ENCODE peak calls at places on chromosome 15, in ten cellular contexts. F is stomach, D is tibial nerve, M is breast epithelium, B is spleen, H is Peyer's patch, A is A549, G is GM12878, R is lower leg skin, O is right lobe of liver. K is an unnamed sample.

GRCh38 chr15:42035362-42035761 is 14.5 kb upstream of the PLA2G4E start:
- DNase-seq in G (peak), R (peak), M (no peak), A (no peak), O (no peak), D (no peak), H (no peak), B (no peak), F (no peak), K (no peak)

GRCh38 chr15:49675051-49675450 is 54.2 kb downstream of the DTWD1 start:
- DNase-seq in F (no peak), G (no peak), H (no peak), M (no peak), D (no peak), A (peak), O (no peak), R (no peak), B (no peak), K (no peak)

GRCh38 chr15:69615756-69616155 is 163.1 kb downstream of the RPLP1 start:
- DNase-seq in H (no peak), O (no peak), D (no peak), B (no peak), F (peak), A (no peak), R (peak), G (no peak), M (no peak), K (no peak)

GRCh38 chr15:89876736-89877135 is 17.1 kb downstream of the AP3S2 start:
- DNase-seq in O (no peak), G (no peak), F (no peak), M (no peak), H (no peak), A (no peak), B (no peak), D (no peak), R (no peak), K (no peak)

GRCh38 chr15:66780172-66780972 is 78.3 kb downstream of the SMAD6 start:
- DNase-seq in B (no peak), G (no peak), O (no peak), D (no peak), H (peak), M (no peak), F (no peak), R (no peak), A (peak), K (no peak)

GRCh38 chr15:28096720-28097431 is 2.2 kb downstream of the OCA2 start:
- DNase-seq in G (no peak), O (no peak), B (peak), F (no peak), H (no peak), M (peak), D (no peak), A (no peak), R (peak), K (no peak)

GRCh38 chr15:72932461-72932860 is 119.8 kb upstream of the NEO1 start:
- DNase-seq in D (no peak), O (no peak), A (no peak), F (no peak), B (no peak), R (no peak), H (no peak), M (no peak), G (no peak), K (no peak)

GRCh38 chr15:38312190-38312589 is 59.6 kb downstream of the SPRED1 start:
- DNase-seq in O (no peak), D (no peak), B (no peak), F (no peak), M (no peak), A (no peak), R (no peak), H (no peak), G (no peak), K (no peak)

GRCh38 chr15:69616558-69616957 is 163.9 kb downstream of the RPLP1 start:
- DNase-seq in R (no peak), M (no peak), D (no peak), A (no peak), F (no peak), G (no peak), O (no peak), H (no peak), B (no peak), K (no peak)

GRCh38 chr15:53072077-53072476 is 281.9 kb upstream of the ONECUT1 start:
- DNase-seq in F (peak), R (peak), O (peak), D (no peak), B (no peak), H (peak), A (peak), M (peak), G (no peak), K (no peak)

GRCh38 chr15:91855684-91856553 is 2.4 kb downstream of the SLCO3A1 start:
- DNase-seq in R (no peak), D (no peak), G (peak), F (peak), A (peak), M (peak), O (no peak), H (no peak), B (no peak), K (no peak)

GRCh38 chr15:35038655-35039534 is 46.2 kb downstream of the NANOGP8 start:
- DNase-seq in R (no peak), B (no peak), O (no peak), M (no peak), F (no peak), G (no peak), H (no peak), A (no peak), D (no peak), K (no peak)

GRCh38 chr15:42608110-42608531 is 32.7 kb downstream of the STARD9 start:
- DNase-seq in A (no peak), H (peak), G (peak), R (no peak), F (no peak), D (no peak), M (no peak), B (peak), O (no peak), K (no peak)

GRCh38 chr15:93089855-93090305 is 869 bp upstream of the RGMA start:
- DNase-seq in B (no peak), D (peak), A (no peak), R (no peak), F (no peak), G (no peak), M (no peak), O (no peak), H (no peak), K (peak)
- TF ChIP-seq POLR2A in B (no peak), D (no peak), A (no peak), R (no peak), F (no peak), G (no peak), M (no peak), O (no peak), H (no peak), K (no peak)

DNA sequence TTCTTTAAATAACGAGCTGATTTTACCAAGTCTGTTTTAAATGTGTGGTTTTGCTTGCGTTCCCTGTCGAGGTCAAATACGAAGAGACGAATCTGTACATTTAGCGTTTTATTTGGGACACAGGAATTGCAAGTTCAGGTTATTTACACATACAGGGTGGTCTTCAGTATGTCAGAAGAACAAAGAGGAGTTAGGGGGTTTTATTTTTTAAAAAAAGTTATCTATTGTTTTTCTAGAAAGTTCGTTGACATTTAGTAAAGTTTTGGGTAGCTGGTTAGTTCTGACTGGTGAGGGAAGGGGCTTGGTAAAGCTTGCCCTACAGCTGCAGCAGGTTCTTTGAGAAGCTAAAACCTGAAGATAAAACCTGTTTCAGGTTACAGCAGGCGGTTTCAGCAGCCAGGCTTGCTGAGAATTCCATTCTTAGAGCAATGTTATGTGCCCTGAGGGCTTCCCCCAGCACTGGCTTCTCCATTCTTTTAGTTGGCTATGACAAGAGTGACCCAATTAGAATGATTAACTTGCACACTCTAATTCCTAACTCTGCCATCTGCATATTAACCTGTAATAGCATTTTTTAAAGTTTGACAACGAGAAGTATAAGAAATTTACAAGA is 810 bp upstream of the ZNF280D start:
- DNase-seq in G (no peak), F (no peak), M (no peak), R (no peak), H (no peak), B (no peak), O (no peak), A (no peak), D (no peak), K (peak)
- H3K4me3 ChIP-seq in G (peak), F (peak), M (peak), R (no peak), H (no peak), B (peak), O (peak), A (peak), D (peak), K (peak)

GRCh38 chr15:99059010-99059981 is 45.6 kb upstream of the SYNM start:
- DNase-seq in O (peak), F (peak), G (no peak), M (peak), R (peak), A (peak), B (peak), H (peak), D (peak), K (peak)
- TF ChIP-seq POLR2A in O (no peak), F (no peak), G (no peak), M (no peak), R (no peak), A (peak), B (no peak), H (no peak), D (no peak), K (no peak)

GRCh38 chr15:81265944-81266775 is 57.8 kb downstream of the STARD5 start:
- DNase-seq in F (peak), A (peak), B (peak), G (no peak), M (peak), H (peak), R (peak), D (peak), O (peak), K (peak)
- H3K4me3 ChIP-seq in F (peak), A (no peak), B (peak), G (no peak), M (peak), H (no peak), R (no peak), D (no peak), O (peak), K (no peak)

GRCh38 chr15:77858677-77859490 is 218.6 kb downstream of the TBC1D2B start:
- DNase-seq in R (peak), H (no peak), D (no peak), O (peak), B (peak), G (no peak), M (no peak), A (no peak), F (no peak), K (no peak)
- TF ChIP-seq POLR2A in R (no peak), H (no peak), D (no peak), O (no peak), B (no peak), G (no peak), M (no peak), A (no peak), F (no peak), K (no peak)

DNA sequence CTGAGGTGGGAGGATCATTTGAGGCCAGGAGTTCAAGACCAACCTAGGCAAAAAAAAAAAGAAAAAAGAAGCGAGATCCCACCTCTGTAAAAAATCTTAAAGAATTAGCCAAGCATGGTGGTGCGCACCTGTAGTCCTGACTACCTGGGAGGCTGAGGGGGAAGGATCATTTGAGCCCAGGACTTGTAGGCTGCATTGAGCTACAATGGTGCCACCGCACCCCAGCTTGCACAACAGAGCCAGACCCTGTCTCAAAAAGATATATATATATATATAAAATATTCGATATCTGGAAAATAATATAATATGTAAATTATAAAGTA is 1.1 kb upstream of the IMP3 start:
- DNase-seq in A (no peak), D (no peak), M (no peak), F (no peak), G (no peak), R (no peak), B (no peak), O (no peak), H (no peak), K (no peak)
- H3K4me3 ChIP-seq in A (peak), D (no peak), M (no peak), F (no peak), G (peak), R (no peak), B (peak), O (no peak), H (no peak), K (no peak)

K was measured in ovary.